ENCODE peak calls at places on chromosomes 13 and 19, in seven cellular contexts. U is stimulated activated CD4-positive, alpha-beta T cell treated with anti-CD3 and anti-CD28 coated beads, Interleukin-12 subunit alpha, Interleukin-12 subunit beta, amount 100 ng/mL, for 48 hours; Z is H54; R is smooth muscle cell of the brain vasculature; K is foreskin melanocyte; F is amniotic stem cell; Q is stimulated activated CD8-positive, alpha-beta memory T cell treated with anti-CD3 and anti-CD28 coated beads, Interleukin-2, amount 100 ng/mL, for 48 hours. Y is an unnamed sample.

GRCh38 chr19:23075031-23075733 is 41.6 kb upstream of the ZNF730 start:
- DNase-seq in U (no peak), R (peak; percentile 43), F (no peak), Z (peak; percentile 19), Q (no peak), K (peak; percentile 64), Y (peak; percentile 61)

GRCh38 chr13:64925284-64925683 is 2304.9 kb downstream of the PCDH9 start:
- DNase-seq in F (no peak), Z (no peak), U (no peak), K (no peak), Q (no peak), R (no peak), Y (no peak)

GRCh38 chr13:101763191-101763590 is 310.7 kb downstream of the ITGBL1 start:
- DNase-seq in R (no peak), K (no peak), U (no peak), F (no peak), Q (no peak), Z (no peak), Y (no peak)

GRCh38 chr19:39845621-39846175 is 481 bp downstream of the FBL start:
- DNase-seq in R (no peak), F (no peak), U (no peak), Z (peak; percentile 61), Q (no peak), K (peak; percentile 31), Y (no peak)

GRCh38 chr13:78194904-78195639 is 276.4 kb upstream of the EDNRB start:
- DNase-seq in Z (no peak), R (no peak), Q (no peak), F (peak; percentile 10), U (no peak), K (no peak), Y (no peak)

GRCh38 chr19:19651076-19651475 is 7.6 kb upstream of the GMIP start:
- DNase-seq in F (no peak), R (no peak), K (no peak), U (no peak), Q (no peak), Z (no peak), Y (no peak)

GRCh38 chr19:16420781-16421386 is 50.9 kb downstream of the EPS15L1 start:
- DNase-seq in R (no peak), F (no peak), K (no peak), Z (no peak), Q (no peak), U (no peak), Y (no peak)

GRCh38 chr19:4064551-4065260 is 2.0 kb downstream of the ZBTB7A start:
- DNase-seq in R (no peak), K (no peak), Z (no peak), Q (no peak), U (no peak), F (no peak), Y (no peak)